ENCODE peak calls at places on chromosomes 3 and 15, in five cellular contexts. One of them, this sample, is unnamed.

GRCh38 chr15:88202231-88202630 is 54.3 kb downstream of the NTRK3 start:
- DNase-seq in AG08396: no peak
- DNase-seq in BJ: no peak
- DNase-seq in activated T-cell treated with anti-CD3 and anti-CD28 coated beads for 4 hours: no peak
- DNase-seq in H7: no peak
- DNase-seq in this sample: no peak

GRCh38 chr15:52857937-52858336 is 67.8 kb upstream of the ONECUT1 start:
- DNase-seq in H7: no peak
- DNase-seq in BJ: no peak
- DNase-seq in activated T-cell treated with anti-CD3 and anti-CD28 coated beads for 4 hours: no peak
- DNase-seq in AG08396: no peak
- DNase-seq in this sample: peak; percentile 1

GRCh38 chr3:23961064-23961463 is 16.0 kb downstream of the NR1D2 start:
- DNase-seq in H7: no peak
- DNase-seq in BJ: no peak
- DNase-seq in AG08396: no peak
- DNase-seq in activated T-cell treated with anti-CD3 and anti-CD28 coated beads for 4 hours: no peak
- DNase-seq in this sample: no peak

GRCh38 chr15:76235186-76235826 is 76.0 kb downstream of the ETFA start:
- DNase-seq in H7: peak; percentile 37
- DNase-seq in BJ: peak; percentile 15
- DNase-seq in AG08396: peak; percentile 32
- DNase-seq in activated T-cell treated with anti-CD3 and anti-CD28 coated beads for 4 hours: no peak
- DNase-seq in this sample: peak; percentile 72

GRCh38 chr3:127550758-127551157 is 39.8 kb downstream of the TPRA1 start:
- DNase-seq in activated T-cell treated with anti-CD3 and anti-CD28 coated beads for 4 hours: no peak
- DNase-seq in H7: no peak
- DNase-seq in AG08396: no peak
- DNase-seq in BJ: no peak
- DNase-seq in this sample: no peak

GRCh38 chr15:86236721-86237121 is 157.1 kb downstream of the AGBL1 start:
- DNase-seq in AG08396: no peak
- DNase-seq in activated T-cell treated with anti-CD3 and anti-CD28 coated beads for 4 hours: no peak
- DNase-seq in H7: peak; percentile 53
- DNase-seq in BJ: no peak
- DNase-seq in this sample: no peak

GRCh38 chr15:64246364-64247189 is 83.8 kb upstream of the PPIB start:
- DNase-seq in BJ: no peak
- DNase-seq in H7: no peak
- DNase-seq in AG08396: peak; percentile 38
- DNase-seq in activated T-cell treated with anti-CD3 and anti-CD28 coated beads for 4 hours: peak; percentile 5
- DNase-seq in this sample: peak; percentile 95

GRCh38 chr3:153927107-153927506 is 194.1 kb upstream of the ARHGEF26 start:
- DNase-seq in AG08396: peak; percentile 25
- DNase-seq in H7: no peak
- DNase-seq in activated T-cell treated with anti-CD3 and anti-CD28 coated beads for 4 hours: no peak
- DNase-seq in BJ: peak; percentile 16
- DNase-seq in this sample: peak; percentile 81

GRCh38 chr15:58474741-58475323 is 43.0 kb downstream of the LIPC start:
- DNase-seq in BJ: no peak
- DNase-seq in activated T-cell treated with anti-CD3 and anti-CD28 coated beads for 4 hours: no peak
- DNase-seq in AG08396: no peak
- DNase-seq in H7: no peak
- DNase-seq in this sample: no peak

GRCh38 chr15:25671132-25671531 is 192.0 kb downstream of the ATP10A start:
- DNase-seq in AG08396: no peak
- DNase-seq in H7: peak; percentile 50
- DNase-seq in BJ: no peak
- DNase-seq in activated T-cell treated with anti-CD3 and anti-CD28 coated beads for 4 hours: no peak
- DNase-seq in this sample: no peak

GRCh38 chr15:45431502-45431901 is 53.2 kb upstream of the GATM start:
- DNase-seq in BJ: no peak
- DNase-seq in H7: peak; percentile 55
- DNase-seq in AG08396: no peak
- DNase-seq in activated T-cell treated with anti-CD3 and anti-CD28 coated beads for 4 hours: no peak
- DNase-seq in this sample: no peak

GRCh38 chr3:123582315-123582714 is 2.5 kb downstream of the HACD2 start:
- DNase-seq in H7: no peak
- DNase-seq in AG08396: no peak
- DNase-seq in activated T-cell treated with anti-CD3 and anti-CD28 coated beads for 4 hours: no peak
- DNase-seq in BJ: no peak
- DNase-seq in this sample: no peak

GRCh38 chr3:43629254-43629653 is 7.4 kb upstream of the ANO10 start:
- DNase-seq in AG08396: no peak
- DNase-seq in activated T-cell treated with anti-CD3 and anti-CD28 coated beads for 4 hours: no peak
- DNase-seq in H7: no peak
- DNase-seq in BJ: peak; percentile 26
- DNase-seq in this sample: no peak

GRCh38 chr3:42114130-42114529 is 23.0 kb downstream of the TRAK1 start:
- DNase-seq in BJ: no peak
- DNase-seq in AG08396: no peak
- DNase-seq in activated T-cell treated with anti-CD3 and anti-CD28 coated beads for 4 hours: no peak
- DNase-seq in H7: no peak
- DNase-seq in this sample: no peak

GRCh38 chr3:185846041-185846440 is 21.2 kb upstream of the IGF2BP2 start:
- DNase-seq in H7: peak; percentile 55
- DNase-seq in activated T-cell treated with anti-CD3 and anti-CD28 coated beads for 4 hours: no peak
- DNase-seq in AG08396: no peak
- DNase-seq in BJ: no peak
- DNase-seq in this sample: peak; percentile 48

GRCh38 chr3:53671192-53672021 is 174.8 kb downstream of the CHDH start:
- DNase-seq in AG08396: no peak
- DNase-seq in H7: no peak
- DNase-seq in BJ: no peak
- DNase-seq in activated T-cell treated with anti-CD3 and anti-CD28 coated beads for 4 hours: no peak
- DNase-seq in this sample: no peak

GRCh38 chr3:43394071-43394501 is 107.7 kb downstream of the SNRK start:
- DNase-seq in H7: no peak
- DNase-seq in BJ: no peak
- DNase-seq in AG08396: no peak
- DNase-seq in activated T-cell treated with anti-CD3 and anti-CD28 coated beads for 4 hours: no peak
- DNase-seq in this sample: no peak

GRCh38 chr15:35665855-35666536 is 120.0 kb upstream of the DPH6 start:
- DNase-seq in H7: no peak
- DNase-seq in AG08396: no peak
- DNase-seq in activated T-cell treated with anti-CD3 and anti-CD28 coated beads for 4 hours: no peak
- DNase-seq in BJ: no peak
- DNase-seq in this sample: no peak

GRCh38 chr15:81752149-81752942 is 293.5 kb downstream of the MEX3B start:
- DNase-seq in activated T-cell treated with anti-CD3 and anti-CD28 coated beads for 4 hours: no peak
- DNase-seq in AG08396: no peak
- DNase-seq in H7: no peak
- DNase-seq in BJ: no peak
- DNase-seq in this sample: peak; percentile 61

GRCh38 chr3:36446230-36446629 is 65.9 kb downstream of the STAC start:
- DNase-seq in BJ: no peak
- DNase-seq in AG08396: no peak
- DNase-seq in activated T-cell treated with anti-CD3 and anti-CD28 coated beads for 4 hours: no peak
- DNase-seq in H7: no peak
- DNase-seq in this sample: no peak

This sample was measured in SK-MEL-5.